ENCODE peak calls at places on chromosomes 13 and 19, in eight cellular contexts. One of them, this sample, is unnamed.

GRCh38 chr13:84630486-84630885 is 748.2 kb upstream of the SLITRK1 start:
- DNase-seq in psoas muscle: no peak
- DNase-seq in sigmoid colon: no peak
- DNase-seq in ovary: no peak
- DNase-seq in cardiac fibroblast: no peak
- DNase-seq in CD8-positive, alpha-beta memory T cell: no peak
- DNase-seq in A673: no peak
- DNase-seq in mesendoderm: no peak
- DNase-seq in this sample: no peak

GRCh38 chr19:44570984-44571684 is 41.7 kb upstream of the CEACAM20 start:
- DNase-seq in psoas muscle: no peak
- DNase-seq in sigmoid colon: no peak
- DNase-seq in ovary: peak; percentile 27
- DNase-seq in cardiac fibroblast: peak; percentile 91
- DNase-seq in CD8-positive, alpha-beta memory T cell: peak; percentile 40
- DNase-seq in A673: peak; percentile 88
- DNase-seq in mesendoderm: peak; percentile 87
- DNase-seq in this sample: peak; percentile 72

GRCh38 chr13:102039264-102039663 is 362.6 kb downstream of the FGF14 start:
- DNase-seq in psoas muscle: no peak
- DNase-seq in sigmoid colon: no peak
- DNase-seq in ovary: no peak
- DNase-seq in cardiac fibroblast: no peak
- DNase-seq in CD8-positive, alpha-beta memory T cell: no peak
- DNase-seq in A673: peak; percentile 36
- DNase-seq in mesendoderm: no peak
- DNase-seq in this sample: no peak

GRCh38 chr13:112785419-112785856 is 95.6 kb downstream of the ATP11A start:
- DNase-seq in psoas muscle: no peak
- DNase-seq in sigmoid colon: no peak
- DNase-seq in ovary: peak; percentile 18
- DNase-seq in cardiac fibroblast: no peak
- DNase-seq in CD8-positive, alpha-beta memory T cell: no peak
- DNase-seq in A673: no peak
- DNase-seq in mesendoderm: no peak
- DNase-seq in this sample: no peak

GRCh38 chr19:17687857-17688784 is at the start of gene UNC13A:
- DNase-seq in psoas muscle: peak; percentile 47
- DNase-seq in sigmoid colon: no peak
- DNase-seq in ovary: peak; percentile 74
- DNase-seq in cardiac fibroblast: peak; percentile 17
- DNase-seq in CD8-positive, alpha-beta memory T cell: peak; percentile 48
- DNase-seq in A673: peak; percentile 63
- DNase-seq in mesendoderm: peak; percentile 83
- DNase-seq in this sample: peak; percentile 23

GRCh38 chr13:113153810-113154748 is 4.4 kb upstream of the PROZ start:
- DNase-seq in psoas muscle: peak; percentile 83
- DNase-seq in sigmoid colon: peak; percentile 94
- DNase-seq in ovary: peak; percentile 84
- DNase-seq in cardiac fibroblast: peak; percentile 72
- DNase-seq in CD8-positive, alpha-beta memory T cell: peak; percentile 74
- DNase-seq in A673: peak; percentile 75
- DNase-seq in mesendoderm: peak; percentile 54
- DNase-seq in this sample: peak; percentile 37

GRCh38 chr13:48600374-48601364 is 53.1 kb upstream of the CYSLTR2 start:
- DNase-seq in psoas muscle: no peak
- DNase-seq in sigmoid colon: no peak
- DNase-seq in ovary: peak; percentile 24
- DNase-seq in cardiac fibroblast: peak; percentile 49
- DNase-seq in CD8-positive, alpha-beta memory T cell: no peak
- DNase-seq in A673: peak; percentile 4
- DNase-seq in mesendoderm: peak; percentile 85
- DNase-seq in this sample: no peak

GRCh38 chr19:46265217-46265828 is 31.5 kb upstream of the HIF3A start:
- DNase-seq in psoas muscle: peak; percentile 18
- DNase-seq in sigmoid colon: peak; percentile 76
- DNase-seq in ovary: peak; percentile 48
- DNase-seq in cardiac fibroblast: peak; percentile 90
- DNase-seq in CD8-positive, alpha-beta memory T cell: peak; percentile 67
- DNase-seq in A673: peak; percentile 86
- DNase-seq in mesendoderm: peak; percentile 91
- DNase-seq in this sample: peak; percentile 74

GRCh38 chr13:82370306-82370705 is 1512.0 kb downstream of the SLITRK1 start:
- DNase-seq in psoas muscle: no peak
- DNase-seq in sigmoid colon: no peak
- DNase-seq in ovary: no peak
- DNase-seq in cardiac fibroblast: no peak
- DNase-seq in CD8-positive, alpha-beta memory T cell: no peak
- DNase-seq in A673: no peak
- DNase-seq in mesendoderm: peak; percentile 31
- DNase-seq in this sample: no peak

GRCh38 chr19:57830071-57830602 is at the start of gene ZNF587B:
- DNase-seq in psoas muscle: peak; percentile 60
- DNase-seq in sigmoid colon: peak; percentile 75
- DNase-seq in ovary: peak; percentile 77
- DNase-seq in cardiac fibroblast: peak; percentile 89
- DNase-seq in CD8-positive, alpha-beta memory T cell: peak; percentile 15
- DNase-seq in A673: peak; percentile 71
- DNase-seq in mesendoderm: peak; percentile 100
- DNase-seq in this sample: no peak

DNA sequence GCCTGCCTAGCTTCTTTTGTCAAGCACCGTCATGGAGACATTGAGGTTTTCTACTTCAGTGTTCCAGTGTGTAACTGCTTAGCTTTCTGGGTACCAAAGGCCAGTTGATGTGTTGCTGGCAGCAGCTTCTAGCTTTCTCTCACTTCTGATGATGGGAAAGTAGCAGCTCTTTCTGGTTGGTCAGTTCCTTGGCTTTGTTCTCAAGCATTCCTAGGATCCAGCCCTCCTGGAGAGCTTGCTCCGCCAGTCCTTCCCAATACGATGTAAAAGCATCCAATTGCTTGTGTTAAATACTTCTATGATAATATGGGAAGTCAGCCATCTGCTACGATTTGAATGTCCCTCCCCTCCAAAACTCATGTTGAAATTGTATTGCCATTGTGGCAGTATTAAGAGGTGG is 182.8 kb downstream of the UGGT2 start:
- DNase-seq in psoas muscle: no peak
- DNase-seq in sigmoid colon: no peak
- DNase-seq in ovary: no peak
- DNase-seq in cardiac fibroblast: no peak
- DNase-seq in CD8-positive, alpha-beta memory T cell: no peak
- DNase-seq in A673: no peak
- DNase-seq in mesendoderm: peak; percentile 10
- DNase-seq in this sample: no peak
- H3K4me3 ChIP-seq in psoas muscle: no peak overlapping the region
- H3K4me3 ChIP-seq in sigmoid colon: no peak overlapping the region
- H3K4me3 ChIP-seq in ovary: no peak overlapping the region
- H3K4me3 ChIP-seq in cardiac fibroblast: no peak overlapping the region
- H3K4me3 ChIP-seq in CD8-positive, alpha-beta memory T cell: no peak overlapping the region
- H3K4me3 ChIP-seq in A673: no peak overlapping the region
- H3K4me3 ChIP-seq in mesendoderm: no peak overlapping the region
- H3K4me3 ChIP-seq in this sample: no peak overlapping the region

DNA sequence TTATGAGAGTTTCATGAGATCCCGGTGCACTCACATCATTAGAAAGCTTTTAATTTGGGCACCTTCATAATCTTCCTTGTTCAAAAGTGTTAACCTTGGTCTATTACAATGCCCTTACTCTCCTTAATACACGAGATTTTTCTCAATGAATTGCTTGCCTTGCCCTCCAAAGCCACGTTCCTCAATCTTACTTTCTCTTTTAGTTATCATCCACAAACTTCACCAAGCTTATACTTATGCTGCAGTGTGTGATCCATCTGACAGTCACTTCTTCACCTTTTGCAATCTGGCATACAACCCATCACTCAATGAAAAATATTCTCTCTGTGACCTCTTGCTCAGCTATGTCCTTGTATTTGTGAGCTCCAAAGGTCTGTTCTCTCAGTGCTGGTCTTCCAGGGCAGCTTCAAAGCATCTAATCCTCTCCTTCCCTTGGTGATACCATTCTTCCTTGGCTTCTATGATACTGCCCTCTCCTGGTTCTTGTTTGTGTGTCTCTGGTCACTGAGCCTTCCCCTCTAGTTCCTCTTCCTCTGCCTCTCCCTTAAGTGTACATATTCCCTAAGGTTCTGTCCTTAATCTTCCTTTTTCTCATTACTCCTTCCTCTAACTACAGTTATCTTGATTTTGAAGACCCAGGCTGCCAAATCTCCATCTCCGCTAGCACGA is 202.2 kb upstream of the STARD13 start:
- DNase-seq in psoas muscle: no peak
- DNase-seq in sigmoid colon: no peak
- DNase-seq in ovary: no peak
- DNase-seq in cardiac fibroblast: peak; percentile 86
- DNase-seq in CD8-positive, alpha-beta memory T cell: no peak
- DNase-seq in A673: peak; percentile 71
- DNase-seq in mesendoderm: peak; percentile 74
- DNase-seq in this sample: no peak
- H3K4me3 ChIP-seq in psoas muscle: peak overlapping the region; percentile 19
- H3K4me3 ChIP-seq in sigmoid colon: no peak overlapping the region
- H3K4me3 ChIP-seq in ovary: no peak overlapping the region
- H3K4me3 ChIP-seq in cardiac fibroblast: peak overlapping the region; percentile 37
- H3K4me3 ChIP-seq in CD8-positive, alpha-beta memory T cell: no peak overlapping the region
- H3K4me3 ChIP-seq in A673: no peak overlapping the region
- H3K4me3 ChIP-seq in mesendoderm: no peak overlapping the region
- H3K4me3 ChIP-seq in this sample: no peak overlapping the region

DNA sequence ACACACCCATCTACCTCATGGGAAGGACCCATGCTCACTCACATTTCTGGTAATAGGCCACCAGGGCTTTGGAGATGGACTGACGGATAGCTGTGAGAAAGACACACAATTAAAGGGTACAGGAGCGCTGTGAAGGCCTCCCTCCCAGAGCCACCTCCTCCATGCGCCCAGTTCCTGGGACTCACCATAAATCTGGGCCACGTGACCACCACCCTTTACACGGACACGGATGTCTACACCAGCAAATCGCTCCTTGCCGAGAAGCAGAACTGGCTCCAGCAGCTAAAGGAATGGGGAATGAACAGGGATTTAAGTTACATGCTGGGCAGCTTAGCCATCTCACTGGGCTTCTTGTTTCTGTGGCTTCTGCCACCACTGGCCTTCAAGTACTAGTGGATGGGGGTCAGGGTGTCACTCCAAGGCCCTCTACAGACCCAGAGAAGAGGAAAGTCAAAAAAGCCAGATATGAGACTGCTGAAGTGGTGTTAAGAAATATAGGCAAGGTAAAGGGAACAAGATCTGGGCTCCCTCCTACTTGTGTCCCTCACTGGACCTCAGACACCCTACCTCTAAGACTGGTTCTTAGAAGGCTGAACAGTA is 2.2 kb downstream of the RPS16 start:
- DNase-seq in psoas muscle: no peak
- DNase-seq in sigmoid colon: no peak
- DNase-seq in ovary: no peak
- DNase-seq in cardiac fibroblast: no peak
- DNase-seq in CD8-positive, alpha-beta memory T cell: no peak
- DNase-seq in A673: no peak
- DNase-seq in mesendoderm: no peak
- DNase-seq in this sample: no peak
- H3K4me3 ChIP-seq in psoas muscle: peak overlapping the region; percentile 96
- H3K4me3 ChIP-seq in sigmoid colon: no peak overlapping the region
- H3K4me3 ChIP-seq in ovary: no peak overlapping the region
- H3K4me3 ChIP-seq in cardiac fibroblast: no peak overlapping the region
- H3K4me3 ChIP-seq in CD8-positive, alpha-beta memory T cell: no peak overlapping the region
- H3K4me3 ChIP-seq in A673: no peak overlapping the region
- H3K4me3 ChIP-seq in mesendoderm: no peak overlapping the region
- H3K4me3 ChIP-seq in this sample: no peak overlapping the region

GRCh38 chr19:40090256-40091204 is at the start of gene ZNF780A:
- DNase-seq in psoas muscle: peak; percentile 77
- DNase-seq in sigmoid colon: peak; percentile 86
- DNase-seq in ovary: peak; percentile 72
- DNase-seq in cardiac fibroblast: peak; percentile 60
- DNase-seq in CD8-positive, alpha-beta memory T cell: peak; percentile 84
- DNase-seq in A673: peak; percentile 80
- DNase-seq in mesendoderm: peak; percentile 92
- DNase-seq in this sample: peak; percentile 60

GRCh38 chr19:40091205-40092129 is 724 bp upstream of the ZNF780A start:
- DNase-seq in psoas muscle: no peak
- DNase-seq in sigmoid colon: no peak
- DNase-seq in ovary: no peak
- DNase-seq in cardiac fibroblast: no peak
- DNase-seq in CD8-positive, alpha-beta memory T cell: no peak
- DNase-seq in A673: no peak
- DNase-seq in mesendoderm: peak; percentile 21
- DNase-seq in this sample: no peak

GRCh38 chr19:40084948-40085347 is 5.8 kb downstream of the ZNF780A start:
- DNase-seq in psoas muscle: no peak
- DNase-seq in sigmoid colon: no peak
- DNase-seq in ovary: no peak
- DNase-seq in cardiac fibroblast: no peak
- DNase-seq in CD8-positive, alpha-beta memory T cell: no peak
- DNase-seq in A673: no peak
- DNase-seq in mesendoderm: peak; percentile 80
- DNase-seq in this sample: no peak

GRCh38 chr19:40088299-40089047 is 2.3 kb downstream of the ZNF780A start:
- DNase-seq in psoas muscle: no peak
- DNase-seq in sigmoid colon: no peak
- DNase-seq in ovary: no peak
- DNase-seq in cardiac fibroblast: no peak
- DNase-seq in CD8-positive, alpha-beta memory T cell: no peak
- DNase-seq in A673: no peak
- DNase-seq in mesendoderm: no peak
- DNase-seq in this sample: no peak

DNA sequence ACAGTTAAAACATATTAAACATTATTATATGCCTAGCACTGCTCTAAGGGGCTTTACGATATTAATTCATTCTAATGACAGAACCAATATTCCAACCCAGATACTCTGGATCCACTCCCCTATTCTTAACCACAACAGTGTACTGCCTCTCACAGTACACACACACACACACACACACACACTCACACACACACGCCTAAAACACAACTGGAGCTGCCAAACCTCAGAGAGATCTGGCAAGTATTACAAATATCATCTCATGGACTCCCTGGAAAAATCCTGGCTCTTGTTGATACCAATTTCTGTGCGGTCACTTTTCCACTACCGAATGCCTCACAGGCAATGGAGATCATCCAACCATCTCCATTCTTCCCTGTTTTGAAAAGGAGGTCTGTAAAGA is 1.3 kb downstream of the ZNF780A start:
- DNase-seq in psoas muscle: no peak
- DNase-seq in sigmoid colon: no peak
- DNase-seq in ovary: peak; percentile 20
- DNase-seq in cardiac fibroblast: peak; percentile 24
- DNase-seq in CD8-positive, alpha-beta memory T cell: peak; percentile 1
- DNase-seq in A673: no peak
- DNase-seq in mesendoderm: no peak
- DNase-seq in this sample: no peak
- H3K4me3 ChIP-seq in psoas muscle: peak overlapping the region; percentile 92
- H3K4me3 ChIP-seq in sigmoid colon: peak overlapping the region; percentile 86
- H3K4me3 ChIP-seq in ovary: peak overlapping the region; percentile 73
- H3K4me3 ChIP-seq in cardiac fibroblast: peak overlapping the region; percentile 90
- H3K4me3 ChIP-seq in CD8-positive, alpha-beta memory T cell: peak overlapping the region; percentile 71
- H3K4me3 ChIP-seq in A673: peak overlapping the region; percentile 74
- H3K4me3 ChIP-seq in mesendoderm: no peak overlapping the region
- H3K4me3 ChIP-seq in this sample: no peak overlapping the region

DNA sequence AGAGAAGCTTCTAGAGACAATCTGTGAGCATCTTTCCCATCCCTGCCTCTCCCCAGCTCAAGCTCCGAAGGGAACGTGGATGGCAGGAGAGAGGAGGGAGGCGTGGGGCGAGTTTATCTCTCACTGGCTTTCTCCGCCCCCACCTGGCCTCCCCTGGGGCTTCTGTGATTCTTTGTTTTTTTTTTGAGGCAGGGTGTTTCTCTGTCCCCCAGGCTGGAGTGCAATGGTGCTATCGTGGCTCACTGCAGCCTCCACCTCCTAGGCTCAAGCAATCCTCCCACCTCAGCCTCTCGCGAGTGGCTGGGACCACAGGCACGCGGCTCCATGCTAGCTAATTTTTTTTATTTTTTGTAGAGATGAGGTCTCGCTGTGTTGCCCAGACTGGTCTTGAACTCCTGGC is 23.0 kb downstream of the EFNA2 start:
- DNase-seq in psoas muscle: no peak
- DNase-seq in sigmoid colon: no peak
- DNase-seq in ovary: no peak
- DNase-seq in cardiac fibroblast: no peak
- DNase-seq in CD8-positive, alpha-beta memory T cell: no peak
- DNase-seq in A673: no peak
- DNase-seq in mesendoderm: no peak
- DNase-seq in this sample: no peak
- H3K4me3 ChIP-seq in psoas muscle: no peak overlapping the region
- H3K4me3 ChIP-seq in sigmoid colon: no peak overlapping the region
- H3K4me3 ChIP-seq in ovary: no peak overlapping the region
- H3K4me3 ChIP-seq in cardiac fibroblast: no peak overlapping the region
- H3K4me3 ChIP-seq in CD8-positive, alpha-beta memory T cell: no peak overlapping the region
- H3K4me3 ChIP-seq in A673: no peak overlapping the region
- H3K4me3 ChIP-seq in mesendoderm: no peak overlapping the region
- H3K4me3 ChIP-seq in this sample: no peak overlapping the region